ENCODE peak calls at places on chromosome 20, in four cellular contexts. N is GM12878, A is K562, V is H1. H is an unnamed sample.

GRCh38 chr20:41249781-41250281 is 67.7 kb downstream of the ZHX3 start:
- DNase-seq in N (no peak), V (peak; percentile 78), A (peak; percentile 45), H (peak; percentile 55)

GRCh38 chr20:36645998-36646397 is at the start of gene SLA2:
- DNase-seq in N (no peak), V (no peak), A (no peak), H (no peak)

GRCh38 chr20:17619351-17620093 is 49.6 kb downstream of the DSTN start:
- DNase-seq in V (no peak), A (no peak), N (no peak), H (no peak)

GRCh38 chr20:49700411-49701185 is 13.1 kb downstream of the B4GALT5 start:
- DNase-seq in A (no peak), N (no peak), V (no peak), H (peak; percentile 69)

GRCh38 chr20:15542655-15543054 is 1030.6 kb downstream of the KIF16B start:
- DNase-seq in A (no peak), V (no peak), N (no peak), H (no peak)

GRCh38 chr20:49388790-49389189 is 93.7 kb downstream of the KCNB1 start:
- DNase-seq in N (no peak), A (no peak), V (no peak), H (no peak)

GRCh38 chr20:3162080-3162611 is 2.5 kb upstream of the FASTKD5 start:
- DNase-seq in V (no peak), N (no peak), A (no peak), H (no peak)

GRCh38 chr20:52959125-52959524 is 13.0 kb upstream of the TSHZ2 start:
- DNase-seq in N (no peak), A (no peak), V (no peak), H (peak; percentile 42)

GRCh38 chr20:52484438-52484837 is 292.9 kb upstream of the ZFP64 start:
- DNase-seq in N (no peak), A (no peak), V (no peak), H (no peak)

GRCh38 chr20:48683467-48684175 is 144.2 kb downstream of the PREX1 start:
- DNase-seq in A (no peak), V (no peak), N (no peak), H (no peak)

GRCh38 chr20:3378138-3378537 is 29.3 kb downstream of the DNAAF9 start:
- DNase-seq in A (no peak), N (no peak), V (no peak), H (no peak)

GRCh38 chr20:49361872-49362663 is 84.2 kb upstream of the ZNFX1 start:
- DNase-seq in V (no peak), N (no peak), A (no peak), H (no peak)

GRCh38 chr20:52060794-52061714 is 130.5 kb downstream of the ZFP64 start:
- DNase-seq in N (no peak), A (no peak), V (no peak), H (peak; percentile 71)

GRCh38 chr20:36644032-36644712 is 1.8 kb downstream of the SLA2 start:
- DNase-seq in V (no peak), N (no peak), A (no peak), H (no peak)

GRCh38 chr20:50434321-50434652 is 75.9 kb upstream of the PTPN1 start:
- DNase-seq in V (no peak), A (no peak), N (no peak), H (no peak)

GRCh38 chr20:2946988-2947961 is 74.0 kb downstream of the PTPRA start:
- DNase-seq in V (no peak), N (no peak), A (peak; percentile 36), H (peak; percentile 100)

GRCh38 chr20:12581644-12582350 is 427.0 kb upstream of the SPTLC3 start:
- DNase-seq in V (no peak), A (no peak), N (no peak), H (no peak)

GRCh38 chr20:35021063-35021462 is 65.4 kb downstream of the MYH7B start:
- DNase-seq in N (no peak), A (no peak), V (no peak), H (no peak)

GRCh38 chr20:40860487-40860902 is 168.1 kb upstream of the TOP1 start:
- DNase-seq in N (no peak), A (no peak), V (no peak), H (no peak)

GRCh38 chr20:41169791-41170351 is 32.5 kb downstream of the PLCG1 start:
- DNase-seq in V (no peak), A (no peak), N (no peak), H (no peak)

GRCh38 chr20:31542201-31542842 is 28.1 kb downstream of the HM13 start:
- DNase-seq in N (no peak), A (no peak), V (no peak), H (no peak)

GRCh38 chr20:17504326-17504897 is 26.8 kb downstream of the BFSP1 start:
- DNase-seq in V (no peak), N (no peak), A (no peak), H (no peak)

GRCh38 chr20:46174469-46175126 is 56.5 kb downstream of the CD40 start:
- DNase-seq in A (peak; percentile 88), N (no peak), V (peak; percentile 92), H (peak; percentile 57)

GRCh38 chr20:8362457-8362856 is 230.4 kb downstream of the PLCB1 start:
- DNase-seq in V (no peak), N (no peak), A (no peak), H (no peak)

GRCh38 chr20:8360035-8360434 is 228.0 kb downstream of the PLCB1 start:
- DNase-seq in A (no peak), V (no peak), N (peak; percentile 4), H (no peak)

GRCh38 chr20:8361779-8362178 is 229.7 kb downstream of the PLCB1 start:
- DNase-seq in A (no peak), V (no peak), N (no peak), H (no peak)

GRCh38 chr20:8363970-8364733 is 232.1 kb downstream of the PLCB1 start:
- DNase-seq in V (no peak), N (no peak), A (no peak), H (peak; percentile 95)

DNA sequence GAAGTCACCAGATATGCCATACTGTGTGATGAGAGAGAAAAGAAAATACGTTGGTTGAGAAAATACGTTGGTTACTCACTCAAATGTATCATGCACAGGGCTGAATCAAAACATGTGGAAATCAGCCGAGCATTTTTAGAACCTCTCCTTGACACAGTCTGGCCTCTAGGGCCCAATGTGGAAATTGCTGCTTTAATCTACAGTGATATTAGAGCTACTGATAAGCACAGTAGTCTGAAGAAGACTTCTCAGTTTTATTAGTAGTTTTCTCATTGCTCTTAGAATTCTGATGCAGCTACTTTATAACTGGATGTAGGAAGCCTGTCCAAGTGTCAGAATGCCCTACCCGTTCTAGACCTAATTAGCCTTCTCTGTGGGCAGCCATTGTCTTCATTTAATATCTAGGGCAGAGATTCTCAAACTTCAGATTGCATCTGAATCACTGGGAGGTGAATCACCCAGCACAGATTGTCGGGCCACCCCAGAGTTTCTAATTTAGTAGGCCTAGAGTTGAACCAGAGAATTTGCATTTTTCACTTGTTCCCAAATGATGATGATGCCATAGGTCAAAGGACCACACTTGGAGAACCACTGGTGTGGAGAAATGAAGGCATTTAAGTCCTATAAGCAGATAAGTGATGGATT is 229.1 kb downstream of the PLCB1 start:
- DNase-seq in N (peak; percentile 17), V (no peak), A (no peak), H (no peak)
- TF ChIP-seq SRF in N (no peak), V (no peak), A (no peak), H (no peak)

DNA sequence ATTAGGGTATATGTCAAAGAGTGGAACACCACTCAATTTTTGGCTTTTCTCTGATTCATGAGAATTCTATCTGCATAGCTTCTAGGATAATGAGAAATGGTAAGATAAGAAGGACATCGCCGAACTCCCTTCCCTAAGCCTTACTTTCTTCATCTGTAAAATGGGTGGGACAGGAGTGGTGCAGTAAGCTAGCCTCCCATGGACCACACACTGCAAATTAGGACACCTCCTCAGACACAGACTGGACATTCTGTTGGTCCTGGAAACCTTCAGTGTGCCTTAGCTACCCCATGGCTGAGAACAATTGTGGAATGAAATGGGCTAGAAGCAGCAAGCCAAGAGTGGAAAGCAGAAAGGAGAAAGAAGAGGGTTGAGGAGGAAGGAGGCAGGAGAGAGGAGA is 89.6 kb downstream of the BMP7 start:
- DNase-seq in N (no peak), V (no peak), A (no peak), H (no peak)
- TF ChIP-seq HDAC2 in N (no peak), V (no peak), A (no peak), H (no peak)

GRCh38 chr20:62406635-62407176 is 379 bp downstream of the CABLES2 start:
- DNase-seq in N (no peak), A (peak; percentile 67), V (no peak), H (peak; percentile 50)

GRCh38 chr20:62405108-62405980 is 1.7 kb downstream of the CABLES2 start:
- DNase-seq in A (no peak), N (no peak), V (no peak), H (peak; percentile 65)

GRCh38 chr20:62404761-62405107 is 2.4 kb downstream of the CABLES2 start:
- DNase-seq in N (no peak), V (no peak), A (no peak), H (no peak)

GRCh38 chr20:62407221-62407992 is at the start of gene CABLES2:
- DNase-seq in V (peak; percentile 91), N (peak; percentile 58), A (peak; percentile 96), H (peak; percentile 93)

DNA sequence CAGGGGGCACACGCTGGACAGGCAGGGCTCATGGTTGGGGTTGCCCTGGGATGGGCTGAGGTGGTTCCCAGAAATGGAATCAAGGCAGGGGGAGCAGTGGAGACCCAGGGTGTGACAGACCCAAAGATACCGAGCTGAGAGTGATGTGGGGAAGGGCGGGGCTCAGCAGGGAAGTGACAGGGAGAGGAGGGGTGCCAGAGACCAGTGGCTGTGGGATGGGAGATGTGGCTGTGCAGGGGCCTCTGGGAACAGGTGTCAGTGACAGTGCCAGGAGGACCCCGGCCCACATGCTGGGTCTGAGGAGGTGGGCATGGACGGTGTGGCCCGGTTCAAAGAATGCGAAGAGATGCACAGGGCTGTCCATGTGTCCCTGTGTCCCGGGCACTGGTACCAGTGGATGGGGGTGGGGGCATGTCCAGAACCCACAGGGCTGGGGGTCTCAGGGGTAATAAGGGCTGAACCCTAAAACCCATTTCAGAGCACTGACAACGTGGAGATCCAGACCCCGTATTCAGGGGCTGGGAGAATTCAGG is 1.0 kb downstream of the CABLES2 start:
- DNase-seq in N (no peak), A (peak; percentile 41), V (no peak), H (no peak)
- H3K4me1 ChIP-seq in N (peaks cover 12% of the 10 kb centered on the region), A (peaks cover 17% of the 10 kb centered on the region), V (peaks cover 10% of the 10 kb centered on the region), H (peaks cover 67% of the 10 kb centered on the region)

GRCh38 chr20:19889011-19889953 is 127.9 kb upstream of the NAA20 start:
- DNase-seq in N (no peak), V (no peak), A (no peak), H (no peak)

GRCh38 chr20:19886666-19887288 is 128.7 kb downstream of the RIN2 start:
- DNase-seq in N (no peak), V (no peak), A (no peak), H (no peak)

GRCh38 chr20:19887566-19888268 is 129.4 kb upstream of the NAA20 start:
- DNase-seq in V (no peak), A (no peak), N (no peak), H (no peak)

GRCh38 chr20:19885981-19886665 is 128.1 kb downstream of the RIN2 start:
- DNase-seq in V (no peak), N (no peak), A (no peak), H (peak; percentile 73)

DNA sequence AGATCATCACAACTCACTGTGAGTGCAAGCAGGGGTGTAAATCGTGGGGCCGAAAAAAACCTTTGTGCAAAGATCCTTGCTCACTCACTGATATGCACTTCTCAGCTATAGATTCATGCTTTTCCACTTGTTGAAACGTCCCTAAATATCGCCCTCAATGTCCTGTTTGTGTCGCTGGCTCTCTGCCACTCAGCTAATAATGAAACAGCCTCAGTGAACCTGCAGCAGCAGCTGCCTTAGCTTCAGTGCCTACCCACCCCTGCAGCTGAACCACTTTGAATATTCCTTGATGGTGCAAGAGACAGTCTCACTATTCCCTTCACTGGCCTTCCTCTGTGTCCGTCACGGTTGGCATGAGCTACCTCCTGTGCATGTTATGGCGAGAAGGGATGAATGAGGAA is 128.9 kb upstream of the NAA20 start:
- DNase-seq in V (no peak), A (no peak), N (no peak), H (no peak)
- TF ChIP-seq SRF in V (no peak), A (no peak), N (no peak), H (no peak)